ENCODE peak calls at places on chromosome 5, in four cellular contexts. A is fibroblast of lung, N is mammary epithelial cell, G is lower lobe of right lung. E is an unnamed sample.

GRCh38 chr5:157273131-157273556 is 7.2 kb downstream of the CYFIP2 start:
- DNase-seq in N (no peak), G (no peak), A (no peak), E (no peak)

GRCh38 chr5:142356318-142356715 is 31.5 kb upstream of the SPRY4 start:
- DNase-seq in G (no peak), N (no peak), A (peak), E (peak)

GRCh38 chr5:39160576-39161213 is 58.7 kb downstream of the FYB1 start:
- DNase-seq in N (no peak), G (no peak), A (no peak), E (no peak)

GRCh38 chr5:133439859-133440258 is 172.5 kb downstream of the FSTL4 start:
- DNase-seq in G (no peak), N (peak), A (no peak), E (no peak)

GRCh38 chr5:68957591-68957990 is 136.2 kb upstream of the SLC30A5 start:
- DNase-seq in A (no peak), G (no peak), N (no peak), E (no peak)

GRCh38 chr5:129400395-129400983 is 59.6 kb upstream of the ADAMTS19 start:
- DNase-seq in G (no peak), A (no peak), N (no peak), E (no peak)

GRCh38 chr5:16617272-16617973 is 626 bp upstream of the RETREG1 start:
- DNase-seq in G (no peak), A (no peak), N (no peak), E (no peak)

GRCh38 chr5:110507972-110508371 is 218.5 kb downstream of the TMEM232 start:
- DNase-seq in N (no peak), G (no peak), A (peak), E (no peak)

GRCh38 chr5:137856916-137857862 is 10.5 kb upstream of the MYOT start:
- DNase-seq in G (no peak), N (no peak), A (no peak), E (no peak)

GRCh38 chr5:132046915-132047314 is 13.5 kb upstream of the IL3 start:
- DNase-seq in G (no peak), A (no peak), N (no peak), E (no peak)
- TF ChIP-seq CTCF in G (no peak), A (no peak), N (no peak), E (no peak)

GRCh38 chr5:53170748-53171349 is 61.3 kb upstream of the MOCS2 start:
- DNase-seq in N (peak), A (peak), G (no peak), E (peak)
- TF ChIP-seq CTCF in N (peak), A (peak), G (peak), E (peak)

DNA sequence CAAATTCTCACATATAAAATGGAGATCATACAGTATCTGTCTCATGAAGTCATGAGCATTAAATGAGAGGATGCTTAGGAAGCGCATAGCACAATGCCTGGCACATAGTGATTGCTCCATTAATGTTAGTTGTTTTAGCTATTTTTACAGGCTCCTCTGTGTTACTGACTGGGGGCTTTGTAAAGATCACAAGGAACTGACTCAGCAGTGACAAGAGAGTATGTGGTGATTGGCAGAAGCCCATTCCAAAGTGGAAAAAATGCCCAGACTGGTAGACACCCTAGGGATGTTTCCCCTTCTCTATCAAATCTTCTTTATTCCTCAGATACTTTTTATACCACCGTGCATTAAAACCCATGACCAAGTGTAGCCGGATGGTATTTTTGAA is 33.5 kb downstream of the ABLIM3 start:
- DNase-seq in A (no peak), G (no peak), N (no peak), E (no peak)
- TF ChIP-seq CTCF in A (no peak), G (no peak), N (no peak), E (no peak)

GRCh38 chr5:87539839-87540238 is 127.1 kb upstream of the CCNH start:
- DNase-seq in G (no peak), N (no peak), A (no peak), E (no peak)
- TF ChIP-seq CTCF in G (no peak), N (peak), A (no peak), E (no peak)

GRCh38 chr5:22431406-22431805 is 421.7 kb downstream of the CDH12 start:
- DNase-seq in G (no peak), A (no peak), N (no peak), E (no peak)
- TF ChIP-seq CTCF in G (no peak), A (no peak), N (no peak), E (no peak)

DNA sequence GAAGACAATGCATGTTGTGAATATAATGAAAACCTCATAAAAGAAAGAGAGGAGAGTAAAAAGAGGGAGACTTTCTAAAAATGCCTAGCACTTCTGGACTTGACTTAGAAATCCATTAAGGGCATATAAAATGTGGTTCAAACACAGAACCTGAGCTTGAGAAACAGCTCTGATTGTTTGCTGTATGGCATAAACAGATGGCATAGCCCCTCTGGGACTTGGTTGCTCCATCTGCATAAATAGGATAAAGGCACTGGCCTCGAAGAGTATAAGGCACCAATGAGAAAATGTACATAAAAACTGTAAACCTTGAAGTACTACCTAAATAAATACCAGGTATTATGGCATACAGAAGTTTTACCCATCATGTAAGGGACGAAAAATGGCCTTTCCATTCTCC is 23.8 kb downstream of the MRPS27 start:
- DNase-seq in N (no peak), G (no peak), A (no peak), E (no peak)
- TF ChIP-seq CTCF in N (no peak), G (no peak), A (no peak), E (no peak)

GRCh38 chr5:97143715-97144114 is 1.3 kb upstream of the LIX1 start:
- DNase-seq in G (no peak), N (no peak), A (no peak), E (no peak)

GRCh38 chr5:97141539-97141938 is 872 bp downstream of the LIX1 start:
- DNase-seq in A (no peak), G (no peak), N (no peak), E (no peak)

GRCh38 chr5:97141031-97141430 is 1.4 kb downstream of the LIX1 start:
- DNase-seq in A (no peak), G (no peak), N (no peak), E (no peak)

DNA sequence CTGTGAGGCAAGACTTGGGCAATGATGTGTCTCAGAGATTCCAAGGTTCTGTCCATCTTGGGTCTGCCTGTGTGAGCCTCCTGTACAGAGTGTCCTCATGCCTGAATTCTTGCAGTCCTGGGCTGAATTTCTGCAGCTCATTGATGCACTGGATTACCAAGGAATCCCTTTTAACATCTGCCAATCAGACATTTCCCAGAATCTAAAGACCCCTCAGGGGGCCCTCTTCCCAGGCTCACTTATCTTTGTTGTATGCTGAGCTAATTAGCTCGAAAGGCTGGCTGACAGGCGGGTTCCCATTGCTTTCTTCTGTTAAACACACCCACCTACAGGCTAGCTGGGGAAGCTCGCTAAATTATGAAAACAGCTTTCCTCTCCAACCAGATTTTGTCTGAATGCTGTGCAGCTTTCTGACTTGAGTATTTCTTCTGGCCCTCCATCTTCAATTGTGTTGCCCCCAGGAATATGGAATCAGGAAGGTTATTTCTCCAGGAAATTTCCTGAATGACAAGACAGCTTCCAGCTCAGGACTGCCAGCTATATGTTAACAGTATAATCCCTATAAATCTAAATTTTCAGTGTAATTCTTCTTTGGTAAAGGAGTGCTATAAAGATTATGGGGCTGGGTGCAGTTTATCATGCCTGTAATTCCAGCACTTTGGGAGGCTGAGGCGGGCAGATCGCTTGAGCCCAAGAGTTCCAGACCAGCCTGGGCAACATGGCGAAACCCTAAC is at the start of gene LIX1:
- DNase-seq in A (peak), G (no peak), N (peak), E (peak)
- TF ChIP-seq CTCF in A (peak), G (peak), N (peak), E (peak)

GRCh38 chr5:180289966-180290365 is 1.9 kb downstream of the MAPK9 start:
- DNase-seq in A (no peak), G (no peak), N (no peak), E (no peak)

GRCh38 chr5:180289433-180289832 is 2.5 kb downstream of the MAPK9 start:
- DNase-seq in N (peak), A (no peak), G (no peak), E (no peak)

GRCh38 chr5:180291943-180292831 is at the start of gene MAPK9:
- DNase-seq in A (peak), N (peak), G (peak), E (peak)

GRCh38 chr5:180290568-180291233 is 1.2 kb downstream of the MAPK9 start:
- DNase-seq in A (no peak), G (no peak), N (no peak), E (no peak)

GRCh38 chr5:180291234-180291940 is 496 bp downstream of the MAPK9 start:
- DNase-seq in G (no peak), A (no peak), N (peak), E (no peak)
- TF ChIP-seq CTCF in G (no peak), A (peak), N (no peak), E (peak)

DNA sequence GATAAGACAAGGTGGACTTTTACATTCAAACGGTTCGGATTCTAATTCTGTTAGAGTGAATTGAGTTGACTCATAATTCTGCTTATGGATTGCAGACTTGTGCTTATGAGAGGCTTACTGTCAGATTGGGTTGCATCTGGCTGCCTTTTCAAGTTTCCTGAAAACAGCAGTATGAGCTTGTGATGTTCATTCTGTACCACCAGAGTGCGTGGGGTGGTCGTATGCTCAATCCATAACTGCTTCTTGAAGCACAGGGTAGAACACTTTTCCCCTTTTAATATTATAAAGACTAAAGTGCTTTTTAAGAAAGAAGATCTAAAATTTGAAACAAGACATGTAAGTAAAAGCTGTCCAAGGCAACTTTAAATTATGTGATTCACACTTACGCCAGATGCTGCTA is 253.2 kb upstream of the ARRDC3 start:
- DNase-seq in A (no peak), G (no peak), N (no peak), E (no peak)
- TF ChIP-seq CTCF in A (no peak), G (no peak), N (no peak), E (no peak)

DNA sequence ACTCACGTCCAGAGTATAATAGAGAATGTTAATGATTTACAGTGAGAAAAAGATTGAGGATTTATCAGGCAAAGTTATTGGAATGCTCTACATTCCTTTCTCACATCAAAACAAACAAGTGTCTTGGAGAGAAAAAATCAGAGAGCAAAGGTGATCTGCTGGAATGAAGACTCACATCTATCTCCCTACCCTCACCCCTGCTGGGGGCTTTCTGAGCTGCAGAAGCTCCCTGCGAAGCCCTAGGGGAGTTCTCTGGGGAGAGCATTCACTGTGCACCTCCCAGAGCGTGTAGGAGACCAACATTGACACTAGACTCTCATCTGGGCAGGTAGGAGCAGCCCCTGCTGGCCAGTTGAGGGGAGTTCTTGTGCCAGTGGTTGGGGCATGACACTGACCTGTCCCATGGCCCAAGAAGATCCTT is 76.6 kb upstream of the ADAMTS16 start:
- DNase-seq in A (no peak), G (no peak), N (no peak), E (no peak)
- TF ChIP-seq CTCF in A (no peak), G (no peak), N (no peak), E (peak)